ENCODE peak calls at places on chromosomes 13 and 19, in eight cellular contexts. C is uterus, D is endodermal cell, H is GM23248, V is PC-9, U is left ventricle myocardium inferior, L is HCT116, P is Panc1. T is an unnamed sample.

GRCh38 chr13:35923347-35923746 is 207.8 kb downstream of the DCLK1 start:
- DNase-seq in C (no peak), D (peak; percentile 75), H (peak; percentile 84), V (peak; percentile 69), U (peak; percentile 26), L (peak; percentile 16), P (no peak), T (no peak)

GRCh38 chr13:41563501-41564001 is 106.2 kb downstream of the RGCC start:
- DNase-seq in C (no peak), D (no peak), H (peak; percentile 36), V (no peak), U (no peak), L (no peak), P (no peak), T (no peak)

GRCh38 chr19:5166262-5166661 is 174.3 kb downstream of the PTPRS start:
- DNase-seq in C (no peak), D (no peak), H (peak; percentile 87), V (peak; percentile 19), U (no peak), L (no peak), P (no peak), T (no peak)

GRCh38 chr19:57708641-57709354 is at the start of gene ZNF154:
- DNase-seq in C (no peak), D (peak; percentile 94), H (peak; percentile 88), V (no peak), U (peak; percentile 21), L (no peak), P (no peak), T (no peak)

GRCh38 chr19:28374971-28375370 is 838.0 kb downstream of the UQCRFS1 start:
- DNase-seq in C (no peak), D (peak; percentile 53), H (no peak), V (no peak), U (no peak), L (no peak), P (no peak), T (no peak)

GRCh38 chr13:20497376-20497775 is 28.3 kb downstream of the CRYL1 start:
- DNase-seq in C (no peak), D (no peak), H (no peak), V (no peak), U (no peak), L (no peak), P (no peak), T (no peak)

GRCh38 chr19:16588089-16588823 is 16.0 kb upstream of the SLC35E1 start:
- DNase-seq in C (no peak), D (no peak), H (no peak), V (no peak), U (no peak), L (no peak), P (no peak), T (no peak)

GRCh38 chr19:13428352-13428751 is 77.9 kb downstream of the CACNA1A start:
- DNase-seq in C (no peak), D (peak; percentile 63), H (peak; percentile 46), V (no peak), U (no peak), L (peak; percentile 28), P (no peak), T (no peak)

GRCh38 chr13:109123971-109124370 is 494.6 kb downstream of the MYO16 start:
- DNase-seq in C (no peak), D (peak; percentile 63), H (no peak), V (no peak), U (no peak), L (no peak), P (no peak), T (no peak)

GRCh38 chr19:29785955-29786589 is 25.7 kb upstream of the CCNE1 start:
- DNase-seq in C (no peak), D (peak; percentile 78), H (no peak), V (no peak), U (no peak), L (peak; percentile 6), P (no peak), T (peak; percentile 26)

GRCh38 chr19:15788594-15789270 is 1.3 kb downstream of the OR10H5 start:
- DNase-seq in C (no peak), D (no peak), H (no peak), V (no peak), U (no peak), L (no peak), P (no peak), T (no peak)

GRCh38 chr19:29586401-29586800 is 19.7 kb upstream of the POP4 start:
- DNase-seq in C (no peak), D (no peak), H (no peak), V (no peak), U (no peak), L (no peak), P (no peak), T (no peak)

GRCh38 chr19:43752287-43752875 is 2.4 kb downstream of the SMG9 start:
- DNase-seq in C (no peak), D (no peak), H (no peak), V (no peak), U (no peak), L (no peak), P (no peak), T (no peak)

GRCh38 chr19:43754312-43754561 is 525 bp downstream of the SMG9 start:
- DNase-seq in C (no peak), D (no peak), H (no peak), V (no peak), U (no peak), L (no peak), P (no peak), T (no peak)

GRCh38 chr19:43751466-43752220 is 3.1 kb downstream of the SMG9 start:
- DNase-seq in C (no peak), D (no peak), H (peak; percentile 77), V (no peak), U (no peak), L (no peak), P (no peak), T (no peak)

GRCh38 chr19:43755256-43755801 is 567 bp upstream of the SMG9 start:
- DNase-seq in C (peak; percentile 80), D (peak; percentile 86), H (peak; percentile 67), V (peak; percentile 80), U (peak; percentile 87), L (no peak), P (no peak), T (peak; percentile 87)

GRCh38 chr19:43754562-43755255 is at the start of gene SMG9:
- DNase-seq in C (peak; percentile 97), D (peak; percentile 99), H (peak; percentile 99), V (peak; percentile 98), U (peak; percentile 97), L (peak; percentile 95), P (peak; percentile 76), T (peak; percentile 98)
- H3K4me1 ChIP-seq in C (no peaks in the 10 kb centered on the region), D (peaks cover 3% of the 10 kb centered on the region), H (peaks cover 68% of the 10 kb centered on the region), V (peaks cover 62% of the 10 kb centered on the region), U (peaks cover 39% of the 10 kb centered on the region), L (peaks cover 81% of the 10 kb centered on the region), P (peaks cover 26% of the 10 kb centered on the region), T (no peaks in the 10 kb centered on the region)

GRCh38 chr19:46720516-46721239 is 3.8 kb upstream of the PRKD2 start:
- DNase-seq in C (no peak), D (no peak), H (no peak), V (no peak), U (no peak), L (no peak), P (no peak), T (peak; percentile 40)
- H3K4me1 ChIP-seq in C (no peaks in the 10 kb centered on the region), D (no peaks in the 10 kb centered on the region), H (peaks cover under 1% of the 10 kb centered on the region), V (peaks cover 9% of the 10 kb centered on the region), U (peaks cover 34% of the 10 kb centered on the region), L (peaks cover 16% of the 10 kb centered on the region), P (peaks cover 5% of the 10 kb centered on the region), T (peaks cover 16% of the 10 kb centered on the region)

GRCh38 chr19:18541992-18542935 is 1.1 kb downstream of the FKBP8 start:
- DNase-seq in C (no peak), D (peak; percentile 69), H (peak; percentile 58), V (no peak), U (no peak), L (no peak), P (no peak), T (no peak)

GRCh38 chr19:18543814-18544475 is 572 bp upstream of the FKBP8 start:
- DNase-seq in C (peak; percentile 41), D (peak; percentile 84), H (peak; percentile 90), V (peak; percentile 48), U (no peak), L (peak; percentile 76), P (peak; percentile 41), T (peak; percentile 84)

GRCh38 chr19:18541258-18541991 is 1.9 kb downstream of the FKBP8 start:
- DNase-seq in C (no peak), D (no peak), H (peak; percentile 86), V (no peak), U (no peak), L (no peak), P (no peak), T (no peak)

GRCh38 chr19:18539372-18539771 is 4.0 kb downstream of the FKBP8 start:
- DNase-seq in C (no peak), D (no peak), H (no peak), V (no peak), U (no peak), L (no peak), P (no peak), T (no peak)

DNA sequence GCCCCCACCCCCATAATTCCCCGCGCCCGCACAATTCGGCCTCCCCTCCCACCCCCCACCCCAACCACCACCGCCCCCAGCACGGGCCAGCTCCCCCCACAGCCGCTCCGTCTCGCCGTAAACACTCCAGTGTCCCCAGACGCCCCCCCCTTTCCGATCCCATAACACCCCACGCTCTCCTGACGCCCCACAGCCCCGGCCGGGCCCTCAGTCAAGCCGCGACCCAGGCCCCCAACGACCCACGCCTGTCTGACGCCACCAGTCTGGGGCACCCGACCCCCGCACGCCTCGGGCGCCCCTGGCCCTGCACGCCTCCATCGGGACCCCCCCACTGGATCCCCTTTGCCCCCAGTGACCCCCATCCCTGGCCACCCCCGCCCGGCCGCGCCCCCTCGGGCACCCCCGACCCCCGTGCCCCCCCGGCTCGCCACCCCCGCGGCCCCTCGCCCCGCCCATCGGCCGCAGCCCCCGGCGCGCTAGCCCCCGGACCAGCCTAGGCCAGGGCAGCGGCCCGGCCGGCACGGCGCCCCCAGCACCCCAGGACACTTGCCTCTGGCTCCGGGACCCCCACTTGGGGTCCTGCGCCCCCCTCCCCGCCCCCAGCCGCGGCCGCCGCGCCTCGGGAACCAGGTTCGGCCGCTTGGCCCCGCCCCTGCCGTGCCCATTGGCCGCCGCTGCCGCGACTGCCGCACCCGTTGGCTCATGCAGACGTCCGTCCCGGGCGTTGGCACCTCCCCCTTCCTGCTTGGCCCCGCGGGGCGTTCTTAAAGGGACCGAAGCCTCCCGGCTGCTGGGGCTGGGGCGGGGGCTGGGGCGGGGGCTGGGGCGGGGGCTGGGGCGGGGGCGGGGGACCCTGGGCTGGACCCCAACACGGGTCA is at the start of gene FKBP8:
- DNase-seq in C (peak; percentile 93), D (peak; percentile 96), H (peak; percentile 96), V (peak; percentile 91), U (peak; percentile 94), L (peak; percentile 65), P (no peak), T (peak; percentile 95)
- H3K4me1 ChIP-seq in C (no peaks in the 10 kb centered on the region), D (no peaks in the 10 kb centered on the region), H (peaks cover 16% of the 10 kb centered on the region), V (peaks cover 10% of the 10 kb centered on the region), U (peaks cover 19% of the 10 kb centered on the region), L (peaks cover 18% of the 10 kb centered on the region), P (peaks cover 11% of the 10 kb centered on the region), T (peaks cover 11% of the 10 kb centered on the region)

DNA sequence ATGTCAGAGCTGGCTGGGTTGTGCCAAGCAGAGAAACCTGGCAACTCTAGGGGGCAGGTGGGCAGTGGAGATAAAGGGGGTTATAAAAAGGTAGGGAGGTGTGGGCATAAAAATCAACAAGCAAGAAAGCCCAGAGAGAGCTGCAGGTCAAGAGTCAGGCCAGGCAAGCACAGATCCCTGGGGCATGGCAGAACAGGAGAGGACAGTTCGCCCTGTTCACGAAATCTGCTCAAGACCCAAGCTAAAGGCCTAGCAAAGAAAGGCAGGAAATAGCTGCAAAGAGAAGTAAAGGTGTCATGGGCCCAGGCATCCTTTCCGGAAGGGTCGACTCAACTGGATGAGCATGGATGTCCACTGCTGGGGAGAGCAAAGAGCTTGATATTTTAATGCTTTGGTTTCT is 3.4 kb downstream of the MBNL2 start:
- DNase-seq in C (no peak), D (no peak), H (no peak), V (no peak), U (no peak), L (no peak), P (no peak), T (no peak)
- H3K4me1 ChIP-seq in C (peaks cover 8% of the 10 kb centered on the region), D (peaks cover 12% of the 10 kb centered on the region), H (peaks cover 48% of the 10 kb centered on the region), V (peaks cover 55% of the 10 kb centered on the region), U (peaks cover 85% of the 10 kb centered on the region), L (peaks cover 40% of the 10 kb centered on the region), P (peaks cover 53% of the 10 kb centered on the region), T (peaks cover 45% of the 10 kb centered on the region)

T was measured in Caco-2.